ENCODE peak calls at places on chromosomes 12 and 14, in ten cellular contexts. V, O, B, E, M, Z, P, J, K and I are unnamed samples.
A peak's percentile ranks its signal among the peaks of the same experiment; 100 is the strongest.

GRCh38 chr12:68477906-68478305 is 132.8 kb upstream of the RAP1B start:
- DNase-seq in V (no peak), O (no peak), B (no peak), E (no peak), M (no peak), Z (no peak), P (no peak), J (no peak), K (no peak), I (no peak)

GRCh38 chr12:54429014-54429471 is 10.0 kb upstream of the ITGA5 start:
- DNase-seq in V (no peak), O (no peak), B (no peak), E (no peak), M (no peak), Z (no peak), P (no peak), J (no peak), K (no peak), I (no peak)

GRCh38 chr12:52260351-52261210 is 13.9 kb upstream of the KRT86 start:
- DNase-seq in V (no peak), O (no peak), B (no peak), E (no peak), M (no peak), Z (peak; percentile 80), P (peak; percentile 74), J (no peak), K (no peak), I (no peak)

GRCh38 chr14:90513151-90514014 is 116.6 kb downstream of the CALM1 start:
- DNase-seq in V (no peak), O (peak; percentile 75), B (peak; percentile 73), E (peak; percentile 73), M (peak; percentile 88), Z (peak; percentile 12), P (no peak), J (no peak), K (no peak), I (peak; percentile 93)

GRCh38 chr14:96062506-96062905 is 23.3 kb downstream of the C14orf132 start:
- DNase-seq in V (no peak), O (no peak), B (no peak), E (no peak), M (no peak), Z (no peak), P (no peak), J (no peak), K (no peak), I (no peak)

GRCh38 chr12:59393506-59393905 is 202.3 kb upstream of the SLC16A7 start:
- DNase-seq in V (no peak), O (no peak), B (no peak), E (no peak), M (no peak), Z (no peak), P (no peak), J (no peak), K (no peak), I (no peak)

GRCh38 chr14:59240356-59240755 is 51.9 kb downstream of the DAAM1 start:
- DNase-seq in V (no peak), O (no peak), B (no peak), E (no peak), M (no peak), Z (no peak), P (no peak), J (no peak), K (no peak), I (no peak)

GRCh38 chr12:99476956-99477355 is 170.6 kb upstream of the GARIN6 start:
- DNase-seq in V (no peak), O (no peak), B (no peak), E (no peak), M (no peak), Z (no peak), P (no peak), J (no peak), K (no peak), I (no peak)

GRCh38 chr12:64392221-64392620 is 1.7 kb upstream of the C12orf56 start:
- DNase-seq in V (no peak), O (peak; percentile 79), B (no peak), E (peak; percentile 74), M (no peak), Z (peak; percentile 56), P (peak; percentile 30), J (no peak), K (no peak), I (no peak)

GRCh38 chr12:11794311-11794710 is 144.8 kb downstream of the ETV6 start:
- DNase-seq in V (no peak), O (no peak), B (peak; percentile 36), E (no peak), M (no peak), Z (no peak), P (peak; percentile 48), J (no peak), K (no peak), I (no peak)
- H3K27ac ChIP-seq in V (peak overlapping the region; percentile 91), O (peak overlapping the region; percentile 23), B (peak overlapping the region; percentile 51), E (no peak overlapping the region), M (no peak overlapping the region), Z (peak overlapping the region; percentile 39), P (peak overlapping the region; percentile 60), J (no peak overlapping the region), K (no peak overlapping the region), I (peak overlapping the region; percentile 72)

GRCh38 chr14:68598089-68598488 is 194.8 kb downstream of the ZFP36L1 start:
- DNase-seq in V (no peak), O (no peak), B (no peak), E (no peak), M (no peak), Z (no peak), P (no peak), J (no peak), K (no peak), I (no peak)

GRCh38 chr14:68596701-68597100 is 196.2 kb downstream of the ZFP36L1 start:
- DNase-seq in V (peak; percentile 72), O (no peak), B (no peak), E (no peak), M (peak; percentile 82), Z (no peak), P (no peak), J (no peak), K (no peak), I (no peak)

GRCh38 chr14:68593806-68594536 is 198.9 kb downstream of the ZFP36L1 start:
- DNase-seq in V (no peak), O (no peak), B (no peak), E (peak; percentile 59), M (no peak), Z (peak; percentile 45), P (peak; percentile 44), J (no peak), K (no peak), I (no peak)

GRCh38 chr14:68594737-68595380 is 198.0 kb downstream of the ZFP36L1 start:
- DNase-seq in V (no peak), O (no peak), B (no peak), E (no peak), M (no peak), Z (no peak), P (no peak), J (no peak), K (no peak), I (no peak)

DNA sequence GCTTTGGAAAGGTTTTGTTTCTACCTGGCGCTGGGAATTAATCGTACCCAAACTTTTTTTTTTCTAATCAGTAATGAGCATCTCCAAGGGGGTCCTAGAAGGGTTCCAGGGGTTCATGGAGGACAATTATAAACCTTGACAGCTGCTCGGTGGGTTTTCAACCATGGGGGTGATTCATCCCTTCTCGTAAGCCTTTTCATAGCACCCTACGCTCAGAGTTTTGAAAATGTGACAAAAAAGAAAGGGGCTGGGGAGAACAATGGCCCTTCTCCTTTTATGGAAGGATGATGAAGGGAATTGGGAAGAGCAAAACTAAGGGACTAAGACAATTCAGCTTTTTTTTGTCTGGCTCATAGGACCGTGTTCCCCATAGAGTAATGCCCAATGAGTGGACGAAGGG is 196.7 kb downstream of the ZFP36L1 start:
- DNase-seq in V (no peak), O (no peak), B (no peak), E (no peak), M (no peak), Z (no peak), P (no peak), J (no peak), K (no peak), I (no peak)
- H3K4me1 ChIP-seq in V (peaks cover 10% of the 10 kb centered on the region), O (peaks cover 10% of the 10 kb centered on the region), B (peaks cover 51% of the 10 kb centered on the region), E (peaks cover 40% of the 10 kb centered on the region), M (peaks cover 31% of the 10 kb centered on the region), Z (peaks cover 30% of the 10 kb centered on the region), P (peaks cover 26% of the 10 kb centered on the region), J (no peaks in the 10 kb centered on the region), K (peaks cover 70% of the 10 kb centered on the region), I (no peaks in the 10 kb centered on the region)

GRCh38 chr12:121921106-121921505 is 2.7 kb downstream of the CFAP251 start:
- DNase-seq in V (no peak), O (no peak), B (no peak), E (no peak), M (no peak), Z (no peak), P (no peak), J (no peak), K (no peak), I (no peak)

GRCh38 chr12:121915841-121916321 is 2.5 kb upstream of the CFAP251 start:
- DNase-seq in V (no peak), O (no peak), B (no peak), E (no peak), M (no peak), Z (peak; percentile 68), P (no peak), J (no peak), K (no peak), I (no peak)

GRCh38 chr12:121917950-121918678 is at the start of gene CFAP251:
- DNase-seq in V (peak; percentile 94), O (peak; percentile 98), B (peak; percentile 90), E (no peak), M (peak; percentile 99), Z (peak; percentile 58), P (peak; percentile 53), J (peak; percentile 99), K (peak; percentile 85), I (peak; percentile 98)

GRCh38 chr12:121916719-121917118 is 1.7 kb upstream of the CFAP251 start:
- DNase-seq in V (no peak), O (peak; percentile 86), B (peak; percentile 18), E (peak; percentile 62), M (no peak), Z (peak; percentile 67), P (no peak), J (no peak), K (no peak), I (no peak)

GRCh38 chr12:121918679-121919038 is 267 bp downstream of the CFAP251 start:
- DNase-seq in V (no peak), O (peak; percentile 58), B (no peak), E (no peak), M (no peak), Z (no peak), P (no peak), J (no peak), K (no peak), I (no peak)
- TF ChIP-seq CTCF in V (no peak), O (no peak), B (no peak), E (no peak), M (no peak), Z (no peak), P (no peak), J (no peak), K (no peak), I (no peak)

DNA sequence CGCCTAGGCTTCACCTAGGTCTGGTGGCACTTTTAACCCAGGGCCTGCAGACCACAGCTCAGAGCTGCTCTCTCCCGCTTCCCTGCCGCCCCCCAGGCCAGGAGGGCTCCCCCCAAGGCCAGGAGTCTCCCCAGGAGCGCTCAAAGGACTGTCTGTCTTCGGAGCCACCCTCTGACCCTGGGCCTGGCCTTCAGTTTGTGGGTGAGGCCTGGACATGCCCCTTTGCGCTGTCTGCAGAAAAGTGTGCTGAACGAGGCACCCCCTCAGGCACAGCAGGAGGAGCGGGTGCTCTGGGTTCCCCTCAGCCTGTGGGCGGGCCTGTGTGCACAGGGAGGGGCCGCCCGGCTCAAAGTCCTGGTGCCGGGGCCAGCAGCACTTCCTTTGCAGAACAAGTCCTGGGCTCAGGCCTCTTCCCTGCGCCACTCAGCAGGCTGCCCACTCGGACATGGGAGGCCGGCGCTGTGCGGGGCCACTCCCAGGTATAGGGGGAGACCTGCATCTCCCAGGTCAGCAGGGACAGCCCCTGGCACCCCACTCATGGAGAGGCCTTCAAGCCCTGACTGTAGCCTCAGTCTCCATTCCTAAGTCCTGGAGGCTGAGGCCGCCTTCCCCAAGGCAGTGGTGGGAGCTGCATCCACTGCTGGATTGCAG is 14.3 kb downstream of the DEGS2 start:
- DNase-seq in V (no peak), O (no peak), B (no peak), E (no peak), M (no peak), Z (no peak), P (no peak), J (no peak), K (no peak), I (peak; percentile 89)
- H3K27ac ChIP-seq in V (no peak overlapping the region), O (no peak overlapping the region), B (no peak overlapping the region), E (no peak overlapping the region), M (no peak overlapping the region), Z (no peak overlapping the region), P (no peak overlapping the region), J (peak overlapping the region; percentile 81), K (no peak overlapping the region), I (peak overlapping the region; percentile 87)